ENCODE peak calls at places on chromosomes 11 and 22, in four cellular contexts. B, C, T and A are unnamed samples.

GRCh38 chr11:81255905-81256304 is 1477.8 kb downstream of the FAM181B start:
- DNase-seq in B (no peak), C (no peak), T (no peak), A (no peak)

GRCh38 chr11:44451706-44452105 is 113.8 kb upstream of the CD82 start:
- DNase-seq in B (no peak), C (no peak), T (no peak), A (no peak)

GRCh38 chr11:429931-430456 is 11.8 kb downstream of the ANO9 start:
- DNase-seq in B (no peak), C (no peak), T (no peak), A (peak)

GRCh38 chr11:115276182-115276581 is 228.0 kb downstream of the CADM1 start:
- DNase-seq in B (no peak), C (no peak), T (no peak), A (no peak)

GRCh38 chr11:115409691-115410220 is 94.5 kb downstream of the CADM1 start:
- DNase-seq in B (no peak), C (no peak), T (no peak), A (no peak)

GRCh38 chr11:121625784-121626506 is 173.2 kb upstream of the SORL1-AS1 start:
- DNase-seq in B (no peak), C (no peak), T (no peak), A (no peak)

GRCh38 chr11:114416441-114416928 is 16.0 kb downstream of the RBM7 start:
- DNase-seq in B (no peak), C (no peak), T (no peak), A (no peak)

GRCh38 chr11:35151896-35152295 is 12.9 kb downstream of the CD44 start:
- DNase-seq in B (no peak), C (no peak), T (no peak), A (no peak)

GRCh38 chr22:31451709-31452571 is 37.7 kb downstream of the EIF4ENIF1 start:
- DNase-seq in B (peak), C (no peak), T (no peak), A (no peak)

GRCh38 chr11:27718346-27718852 is 18.1 kb upstream of the BDNF start:
- DNase-seq in B (no peak), C (no peak), T (no peak), A (peak)

GRCh38 chr22:44316393-44317162 is 3.8 kb upstream of the SHISAL1 start:
- DNase-seq in B (no peak), C (no peak), T (no peak), A (peak)

GRCh38 chr11:67615455-67616430 is 9.0 kb downstream of the NDUFV1 start:
- DNase-seq in B (peak), C (peak), T (no peak), A (peak)

GRCh38 chr11:76694664-76695063 is 24.1 kb upstream of the LRRC32 start:
- DNase-seq in B (no peak), C (no peak), T (no peak), A (no peak)

GRCh38 chr22:41380993-41381328 is 781 bp upstream of the TEF start:
- DNase-seq in B (no peak), C (peak), T (no peak), A (no peak)

GRCh38 chr11:133787379-133788103 is 57.8 kb downstream of the SPATA19 start:
- DNase-seq in B (no peak), C (no peak), T (no peak), A (no peak)

GRCh38 chr11:75425422-75425821 is 7.6 kb downstream of the KLHL35 start:
- DNase-seq in B (peak), C (no peak), T (no peak), A (no peak)
- TF ChIP-seq CTCF in B (peak), C (no peak), T (no peak), A (no peak)

DNA sequence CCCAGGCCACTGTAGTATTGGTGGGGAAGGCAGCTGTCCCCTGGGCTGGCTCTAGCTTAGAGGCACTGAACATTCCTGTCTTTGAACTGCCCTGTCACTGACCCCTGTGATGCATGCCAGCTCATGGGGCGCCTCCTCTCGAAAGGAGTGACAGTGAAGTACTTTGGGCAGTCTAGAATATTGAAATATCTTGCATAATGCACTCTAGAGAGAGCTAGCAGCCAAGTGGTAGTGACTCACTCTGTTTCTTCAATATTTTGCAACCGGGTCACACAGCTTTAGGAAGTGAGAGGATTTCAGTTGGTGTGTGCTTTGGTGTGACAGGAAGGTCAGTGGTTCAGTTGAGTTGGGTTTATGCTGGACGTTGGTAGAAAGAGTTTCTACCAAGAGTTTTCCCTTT is 35.5 kb upstream of the ST14 start:
- DNase-seq in B (no peak), C (peak), T (peak), A (no peak)
- TF ChIP-seq CTCF in B (no peak), C (no peak), T (no peak), A (no peak)

DNA sequence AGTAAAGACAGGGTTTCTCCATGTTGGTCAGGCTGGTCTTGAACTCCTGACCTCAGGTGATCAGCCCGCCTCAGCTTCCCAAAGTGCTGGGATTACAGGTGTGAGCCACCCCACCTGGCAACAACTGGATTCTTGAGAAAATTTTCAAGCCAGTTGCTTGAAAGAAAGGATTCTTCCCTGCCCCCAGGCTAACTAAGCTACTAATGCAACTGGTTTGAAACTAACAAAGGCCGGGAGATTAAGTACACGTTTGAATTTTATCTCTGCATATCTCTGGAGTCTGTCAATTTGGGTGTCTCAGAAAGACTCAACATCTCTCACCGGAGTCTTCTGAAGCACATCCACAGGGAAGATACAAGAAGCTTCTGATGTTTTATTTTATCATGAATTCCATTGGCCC is 10.7 kb upstream of the ETS1 start:
- DNase-seq in B (no peak), C (no peak), T (no peak), A (no peak)
- TF ChIP-seq CTCF in B (no peak), C (no peak), T (no peak), A (no peak)

DNA sequence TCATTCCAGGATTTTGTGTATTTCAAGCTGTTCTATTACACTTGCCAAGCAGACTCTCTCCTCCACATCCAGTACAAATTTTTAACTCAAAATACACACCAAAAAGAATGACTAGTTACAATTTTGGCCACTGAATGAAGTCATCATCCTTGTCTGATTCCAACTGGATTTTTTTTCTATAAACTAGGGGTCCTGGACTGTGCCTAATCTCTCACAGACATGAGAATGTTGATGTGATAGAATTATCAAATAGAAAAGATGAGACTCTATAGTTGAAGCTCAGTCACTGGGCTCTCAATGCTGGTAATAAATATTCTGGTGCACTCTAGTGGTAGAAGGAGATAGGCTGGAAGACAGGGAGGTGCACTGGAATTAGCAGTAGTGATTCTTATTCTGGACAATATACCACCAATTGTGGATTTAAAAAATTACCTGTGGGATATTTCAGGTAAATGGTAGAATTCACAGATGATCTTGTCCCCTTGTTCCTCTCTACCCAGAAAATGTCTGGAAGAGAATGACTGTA is 85.7 kb downstream of the FANCF start:
- DNase-seq in B (peak), C (no peak), T (no peak), A (no peak)
- TF ChIP-seq CTCF in B (peak), C (no peak), T (no peak), A (no peak)

DNA sequence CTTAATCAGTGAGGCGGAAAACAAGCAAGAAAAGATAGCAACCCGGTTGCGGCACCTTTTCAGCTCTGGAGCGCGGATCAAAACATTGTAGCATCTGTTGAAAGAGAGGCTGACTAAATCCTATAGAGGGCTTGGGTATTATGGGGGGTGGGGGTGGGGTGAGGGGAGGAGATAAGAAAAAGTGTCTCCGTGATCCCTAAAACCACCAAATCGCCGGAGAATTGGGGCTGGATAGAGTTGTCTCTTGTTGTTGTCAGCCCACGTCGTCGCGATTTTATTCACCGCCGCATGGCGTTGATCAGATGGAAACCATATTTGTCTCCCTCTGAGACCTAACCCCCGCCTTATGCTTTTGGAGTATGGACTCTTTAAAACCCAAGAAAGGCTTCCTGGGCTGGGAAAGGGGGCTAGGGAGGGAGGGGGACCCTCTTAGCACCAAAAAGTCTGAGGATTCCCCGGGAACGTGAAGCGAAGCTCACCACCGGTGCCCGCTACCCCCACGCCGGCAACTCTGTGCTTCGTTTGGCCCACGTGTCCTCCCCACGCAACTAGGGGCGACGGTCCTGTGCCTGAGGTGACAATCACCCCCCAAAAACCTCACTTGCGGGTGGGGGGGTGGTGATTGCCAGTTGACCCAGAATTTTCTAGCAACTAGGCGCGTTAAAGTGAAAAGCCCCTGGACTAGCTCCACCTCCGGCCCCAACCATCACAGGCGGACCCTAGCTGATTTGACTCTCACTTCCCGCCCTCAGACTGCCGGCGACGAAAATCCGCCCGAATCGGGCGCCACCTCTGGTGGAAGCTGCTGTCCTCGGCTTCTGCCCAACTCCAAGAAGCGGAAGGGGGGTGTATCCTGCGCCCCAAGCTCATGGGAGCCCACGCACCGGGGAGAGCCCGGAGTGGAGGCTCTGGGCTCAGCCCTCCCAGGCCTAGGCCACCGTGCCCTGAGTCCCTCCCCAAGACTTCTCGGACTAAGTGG is 12.8 kb downstream of the PAX6 start:
- DNase-seq in B (no peak), C (no peak), T (no peak), A (no peak)
- TF ChIP-seq CTCF in B (no peak), C (no peak), T (no peak), A (no peak)

DNA sequence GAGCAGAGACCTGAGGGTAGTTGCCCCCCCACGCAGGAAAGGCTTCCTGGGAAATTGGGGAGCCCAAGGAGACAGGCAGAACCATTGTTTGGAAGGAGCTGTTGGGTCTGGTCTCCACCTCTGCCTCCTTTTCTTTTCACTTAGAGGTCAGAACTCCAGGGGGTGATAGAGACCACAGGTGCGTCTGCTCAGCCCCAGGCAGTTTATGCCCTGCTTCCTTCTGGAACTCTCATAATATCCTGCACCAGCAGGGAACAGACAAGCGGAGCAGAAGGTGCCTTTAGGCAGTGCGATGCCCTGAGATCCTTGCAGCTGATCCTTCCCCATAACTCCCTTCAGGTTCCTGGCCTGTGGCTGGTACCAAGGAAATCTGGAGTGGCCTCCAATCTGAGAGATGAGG is 120.2 kb downstream of the NECTIN1 start:
- DNase-seq in B (no peak), C (no peak), T (no peak), A (no peak)
- TF ChIP-seq CTCF in B (no peak), C (no peak), T (no peak), A (no peak)

DNA sequence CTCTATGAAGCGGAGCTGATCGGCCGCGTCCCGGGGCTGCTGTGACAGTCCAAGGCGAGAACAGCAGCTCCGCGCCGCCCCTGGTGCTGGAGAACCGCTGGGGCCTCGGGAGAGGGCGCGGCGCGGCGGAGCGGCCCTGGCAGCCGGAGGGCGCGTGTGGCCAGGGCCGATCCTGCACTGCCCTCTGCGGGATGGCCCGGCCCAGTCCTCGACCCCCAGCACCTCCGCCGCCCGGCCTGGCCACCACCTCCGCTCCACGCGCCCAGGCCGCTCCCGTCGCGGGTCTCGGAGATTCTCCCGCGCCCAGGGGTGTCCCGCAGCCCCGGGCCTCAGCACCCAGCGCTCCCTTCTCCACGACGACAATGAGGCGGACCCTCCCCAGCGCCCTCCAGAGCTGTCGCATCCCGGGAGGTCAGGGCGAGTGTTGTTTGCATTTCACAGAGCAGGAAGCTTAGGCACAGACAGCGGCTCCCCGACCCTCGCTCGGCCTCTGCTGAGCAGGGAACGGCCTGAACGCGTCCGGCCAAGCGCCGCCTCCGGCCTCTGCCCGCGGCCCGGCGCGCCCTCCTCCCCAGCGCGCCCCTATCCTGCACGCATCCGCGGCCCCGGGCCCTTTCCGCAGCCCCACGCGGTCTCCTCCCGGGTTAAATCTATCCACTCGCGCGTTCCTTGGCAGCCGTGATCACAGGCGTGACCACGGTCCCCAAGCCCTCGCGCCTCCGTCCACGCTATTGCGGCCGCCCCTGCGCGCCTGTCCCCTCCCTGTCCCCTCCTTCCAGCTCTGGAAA is 109.7 kb downstream of the WNT7B start:
- DNase-seq in B (no peak), C (peak), T (no peak), A (no peak)
- TF ChIP-seq CTCF in B (no peak), C (no peak), T (no peak), A (no peak)